ENCODE peak calls at places on chromosomes 7 and 10, in ten cellular contexts. G is pancreas, E is HuH-7.5, T is glutamatergic neuron, P is WERI-Rb-1, J is left kidney, C is A549, X is occipital lobe, F is substantia nigra, S is body of pancreas. M is an unnamed sample.

GRCh38 chr10:21517134-21517982 is 8.1 kb downstream of the SKIDA1 start:
- DNase-seq in G (peak; percentile 47), E (peak; percentile 75), T (peak; percentile 60), P (no peak), J (peak; percentile 81), C (peak; percentile 79), X (peak; percentile 65), F (no peak), S (peak; percentile 70), M (peak; percentile 78)

GRCh38 chr7:134532155-134533089 is 5.1 kb downstream of the AKR1B10 start:
- DNase-seq in G (no peak), E (no peak), T (no peak), P (no peak), J (no peak), C (no peak), X (no peak), F (no peak), S (peak; percentile 71), M (no peak)

GRCh38 chr7:188727-189500 is 3.5 kb upstream of the FAM20C start:
- DNase-seq in G (no peak), E (no peak), T (peak; percentile 64), P (no peak), J (no peak), C (no peak), X (no peak), F (no peak), S (no peak), M (no peak)

GRCh38 chr7:96499532-96499931 is 177.6 kb upstream of the SLC25A13 start:
- DNase-seq in G (no peak), E (no peak), T (no peak), P (no peak), J (no peak), C (no peak), X (no peak), F (no peak), S (no peak), M (no peak)

GRCh38 chr10:18079665-18080295 is 60.4 kb upstream of the CACNB2 start:
- DNase-seq in G (no peak), E (no peak), T (no peak), P (no peak), J (no peak), C (no peak), X (no peak), F (no peak), S (no peak), M (no peak)

GRCh38 chr10:34075269-34075926 is 739.7 kb downstream of the PARD3 start:
- DNase-seq in G (no peak), E (no peak), T (no peak), P (no peak), J (no peak), C (no peak), X (no peak), F (no peak), S (no peak), M (peak; percentile 60)

GRCh38 chr10:3754727-3755439 is 30.1 kb downstream of the KLF6 start:
- DNase-seq in G (no peak), E (no peak), T (no peak), P (no peak), J (no peak), C (peak; percentile 84), X (no peak), F (no peak), S (no peak), M (no peak)

GRCh38 chr7:90445633-90446032 is 23.8 kb upstream of the PTTG1IP2 start:
- DNase-seq in G (no peak), E (no peak), T (no peak), P (no peak), J (no peak), C (no peak), X (no peak), F (no peak), S (no peak), M (no peak)

GRCh38 chr7:157138424-157139141 is at the start of gene UBE3C:
- DNase-seq in G (peak; percentile 89), E (peak; percentile 98), T (peak; percentile 92), P (peak; percentile 88), J (peak; percentile 96), C (peak; percentile 95), X (peak; percentile 77), F (peak; percentile 75), S (peak; percentile 92), M (peak; percentile 95)

GRCh38 chr7:129989466-129989865 is 36.7 kb upstream of the UBE2H start:
- DNase-seq in G (no peak), E (no peak), T (no peak), P (no peak), J (no peak), C (no peak), X (no peak), F (no peak), S (peak; percentile 19), M (no peak)